ENCODE peak calls at places on chromosomes 16 and 17, in nine cellular contexts. R is tibial artery, J is brain microvascular endothelial cell, E is GM13976, P is GM10248, W is fibroblast of the aortic adventitia, U is astrocyte of the cerebellum, V is HL-60, Q is Peyer's patch. H is an unnamed sample.
A peak's percentile ranks its signal among the peaks of the same experiment; 100 is the strongest.

GRCh38 chr17:60970741-60971140 is 293.1 kb downstream of the BCAS3 start:
- DNase-seq in R (no peak), J (no peak), E (no peak), P (no peak), W (no peak), U (no peak), V (no peak), Q (no peak), H (no peak)

GRCh38 chr17:43528319-43528987 is 17.7 kb downstream of the ETV4 start:
- DNase-seq in R (no peak), J (no peak), E (no peak), P (no peak), W (no peak), U (no peak), V (no peak), Q (no peak), H (no peak)

GRCh38 chr17:7523033-7523432 is 25.8 kb upstream of the TNFSF12 start:
- DNase-seq in R (no peak), J (no peak), E (peak; percentile 33), P (no peak), W (peak; percentile 22), U (no peak), V (peak; percentile 14), Q (peak; percentile 35), H (no peak)

GRCh38 chr17:44759916-44760243 is 1.1 kb downstream of the ADAM11 start:
- DNase-seq in R (no peak), J (no peak), E (no peak), P (no peak), W (no peak), U (no peak), V (no peak), Q (no peak), H (no peak)

GRCh38 chr17:52149626-52150025 is 8.9 kb downstream of the CA10 start:
- DNase-seq in R (no peak), J (no peak), E (no peak), P (no peak), W (no peak), U (no peak), V (no peak), Q (no peak), H (no peak)

GRCh38 chr17:79829004-79829403 is 10.2 kb downstream of the CBX4 start:
- DNase-seq in R (no peak), J (no peak), E (no peak), P (no peak), W (no peak), U (no peak), V (no peak), Q (no peak), H (no peak)

GRCh38 chr16:13643412-13643811 is 276.5 kb upstream of the ERCC4 start:
- DNase-seq in R (no peak), J (no peak), E (no peak), P (no peak), W (no peak), U (no peak), V (no peak), Q (no peak), H (no peak)

GRCh38 chr16:19898924-19899604 is 14.4 kb upstream of the GPRC5B start:
- DNase-seq in R (peak; percentile 53), J (peak; percentile 63), E (peak; percentile 70), P (peak; percentile 67), W (peak; percentile 65), U (peak; percentile 38), V (peak; percentile 44), Q (no peak), H (peak; percentile 66)

GRCh38 chr17:1673041-1673790 is 11.5 kb downstream of the PRPF8 start:
- DNase-seq in R (no peak), J (no peak), E (no peak), P (no peak), W (no peak), U (no peak), V (peak; percentile 12), Q (no peak), H (no peak)

GRCh38 chr16:3305109-3306068 is at the start of the genes TIGD7 and ZNF75A:
- DNase-seq in R (peak; percentile 72), J (peak; percentile 81), E (peak; percentile 93), P (peak; percentile 91), W (peak; percentile 86), U (peak; percentile 49), V (peak; percentile 92), Q (peak; percentile 78), H (peak; percentile 93)

GRCh38 chr16:12758031-12758669 is 45.5 kb downstream of the CPPED1 start:
- DNase-seq in R (no peak), J (no peak), E (no peak), P (no peak), W (no peak), U (no peak), V (no peak), Q (no peak), H (no peak)

GRCh38 chr17:64120159-64120558 is 9.8 kb downstream of the ERN1 start:
- DNase-seq in R (no peak), J (no peak), E (no peak), P (no peak), W (no peak), U (no peak), V (no peak), Q (no peak), H (no peak)

GRCh38 chr16:69839240-69839688 is 77.1 kb downstream of the WWP2 start:
- DNase-seq in R (no peak), J (no peak), E (no peak), P (no peak), W (no peak), U (no peak), V (no peak), Q (no peak), H (no peak)

GRCh38 chr17:14296511-14296910 is 4.4 kb upstream of the HS3ST3B1 start:
- DNase-seq in R (no peak), J (no peak), E (no peak), P (no peak), W (no peak), U (no peak), V (no peak), Q (no peak), H (no peak)

GRCh38 chr17:4503283-4504005 is 4.8 kb downstream of the SPNS2 start:
- DNase-seq in R (no peak), J (no peak), E (no peak), P (no peak), W (no peak), U (no peak), V (no peak), Q (no peak), H (no peak)

DNA sequence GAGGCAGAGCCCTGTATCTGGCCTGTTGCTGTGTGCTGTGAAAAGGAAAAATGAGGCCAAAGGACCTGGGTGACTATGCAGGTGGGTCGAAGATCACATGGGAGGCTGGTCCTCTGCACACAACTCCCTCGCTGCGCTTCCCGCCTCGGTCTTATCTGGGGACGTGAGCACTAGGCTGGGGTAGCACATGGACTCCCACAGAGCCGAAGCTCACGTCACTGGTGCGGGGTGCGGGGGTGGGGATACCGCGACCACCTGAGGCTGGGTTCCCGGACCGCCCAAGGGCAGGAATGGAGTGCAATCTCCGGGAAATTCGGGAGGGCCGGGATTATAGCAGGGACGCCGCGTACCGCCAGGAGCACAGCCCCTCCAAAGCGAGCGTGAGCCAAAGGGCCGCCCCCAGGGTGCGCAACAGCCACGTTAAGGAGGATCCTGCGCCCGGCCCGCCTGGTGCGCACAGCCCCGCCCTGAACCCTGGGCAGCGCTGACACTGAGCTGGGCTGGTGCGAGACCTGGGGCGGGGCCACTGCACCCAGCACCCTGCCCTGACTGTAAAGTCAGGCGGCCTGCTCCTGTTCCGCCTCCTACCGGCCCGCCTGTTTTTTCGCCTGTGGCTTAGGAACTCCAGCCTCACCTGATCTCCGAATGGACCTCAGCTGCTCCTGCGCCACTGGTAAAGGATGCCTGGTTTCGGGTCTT is 4.8 kb downstream of the MT1A start:
- DNase-seq in R (peak; percentile 76), J (no peak), E (peak; percentile 54), P (no peak), W (peak; percentile 34), U (no peak), V (peak; percentile 56), Q (peak; percentile 73), H (peak; percentile 64)
- TF ChIP-seq CTCF in R (peak; percentile 63), J (peak; percentile 42), E (no peak), P (no peak), W (peak; percentile 39), U (peak; percentile 40), V (peak; percentile 31), Q (peak; percentile 67), H (peak; percentile 21)

DNA sequence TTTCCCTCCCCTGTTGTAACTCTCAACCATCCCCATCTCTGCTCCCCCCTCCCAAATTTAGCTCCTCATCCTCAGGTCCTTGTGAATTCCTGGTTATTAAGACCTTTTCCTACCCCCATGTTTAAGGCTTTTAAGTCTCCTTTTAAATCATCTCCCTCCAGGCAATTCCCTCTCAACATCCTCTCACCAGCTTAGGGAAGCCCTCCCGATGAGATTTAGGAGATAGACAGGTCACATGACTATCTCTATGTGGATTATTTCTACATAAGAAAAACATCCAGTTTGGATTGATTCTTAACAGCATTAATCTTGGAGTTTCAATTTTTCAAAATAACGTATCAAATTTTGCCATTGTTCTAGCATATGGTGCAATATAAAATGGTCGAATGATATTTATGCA is 12.5 kb upstream of the WSB1 start:
- DNase-seq in R (no peak), J (no peak), E (no peak), P (no peak), W (no peak), U (no peak), V (no peak), Q (no peak), H (no peak)
- TF ChIP-seq CTCF in R (no peak), J (no peak), E (no peak), P (no peak), W (no peak), U (no peak), V (no peak), Q (no peak), H (no peak)

DNA sequence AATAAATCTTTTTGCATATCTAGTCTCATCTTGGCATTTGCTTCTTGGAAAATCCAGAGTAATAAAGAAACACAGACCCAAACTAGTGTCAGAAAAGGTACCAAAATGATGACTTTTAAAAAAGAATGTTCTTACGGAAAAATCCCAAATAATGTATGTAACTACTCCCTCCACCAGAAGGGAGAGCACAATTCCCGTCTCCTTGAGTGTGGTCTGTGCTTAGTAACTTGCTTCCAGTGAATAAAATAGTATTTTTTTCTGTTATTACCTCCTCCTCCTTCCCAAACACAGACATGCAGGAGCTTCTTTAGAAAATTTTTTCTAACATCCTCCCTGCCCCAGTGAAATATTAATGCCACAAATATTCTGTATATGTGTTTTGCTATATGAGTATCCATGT is 358.1 kb downstream of the ZFHX3 start:
- DNase-seq in R (no peak), J (no peak), E (no peak), P (no peak), W (peak; percentile 60), U (no peak), V (no peak), Q (no peak), H (no peak)
- TF ChIP-seq CTCF in R (peak; percentile 43), J (no peak), E (no peak), P (no peak), W (peak; percentile 36), U (no peak), V (no peak), Q (no peak), H (no peak)

DNA sequence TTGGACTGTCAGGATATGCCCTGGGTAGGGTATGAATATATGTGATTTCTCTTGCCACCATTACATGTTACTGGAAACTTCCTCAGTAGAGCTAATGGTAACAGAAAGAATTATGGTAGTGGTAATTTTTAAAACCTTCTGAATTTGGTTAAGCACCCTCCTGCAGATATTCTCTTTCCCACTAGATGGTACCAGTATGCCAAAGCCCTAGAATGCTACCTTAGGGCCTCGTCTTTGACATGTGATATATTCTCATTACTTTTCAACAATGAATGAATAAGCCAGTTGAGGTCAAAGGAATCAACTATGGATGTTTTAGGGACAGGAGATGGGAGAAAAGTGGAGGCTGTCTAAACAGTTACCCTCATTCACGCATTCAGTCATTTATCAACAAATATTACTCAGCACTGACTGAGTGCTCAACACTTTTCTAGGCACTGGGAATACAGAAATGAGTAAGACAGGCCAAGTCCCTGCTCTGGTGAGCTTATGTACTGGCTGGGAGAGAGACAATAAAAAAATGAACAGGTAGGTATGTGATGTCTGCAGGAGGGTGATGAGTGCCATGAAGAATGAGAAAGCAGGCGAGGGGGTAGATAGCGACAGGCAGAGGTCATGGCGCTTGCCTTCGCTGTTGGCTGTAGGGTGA is 14.7 kb downstream of the CDH13 start:
- DNase-seq in R (no peak), J (no peak), E (no peak), P (no peak), W (peak; percentile 70), U (no peak), V (no peak), Q (no peak), H (no peak)
- TF ChIP-seq CTCF in R (peak; percentile 20), J (peak; percentile 63), E (peak; percentile 11), P (peak; percentile 2), W (peak; percentile 69), U (peak; percentile 47), V (no peak), Q (peak; percentile 26), H (peak; percentile 42)

H was measured in GM13977.